ENCODE peak calls at places on chromosomes 12 and 14, in eight cellular contexts. One of them, this sample, is unnamed.
A peak's percentile ranks its signal among the peaks of the same experiment; 100 is the strongest.

GRCh38 chr12:24991209-24992049 is 42.5 kb upstream of the BCAT1 start:
- DNase-seq in neural progenitor cell: peak; percentile 62
- DNase-seq in astrocyte of the cerebellum: peak; percentile 33
- DNase-seq in esophagus squamous epithelium: no peak
- DNase-seq in transverse colon: no peak
- DNase-seq in endodermal cell: no peak
- DNase-seq in lower lobe of right lung: no peak
- DNase-seq in WERI-Rb-1: no peak
- DNase-seq in this sample: peak; percentile 49

GRCh38 chr12:112473056-112473455 is 54.3 kb downstream of the PTPN11 start:
- DNase-seq in WERI-Rb-1: no peak
- DNase-seq in esophagus squamous epithelium: no peak
- DNase-seq in transverse colon: no peak
- DNase-seq in endodermal cell: peak; percentile 61
- DNase-seq in astrocyte of the cerebellum: no peak
- DNase-seq in neural progenitor cell: peak; percentile 23
- DNase-seq in lower lobe of right lung: no peak
- DNase-seq in this sample: no peak

GRCh38 chr12:85874064-85874463 is at the start of gene NTS:
- DNase-seq in transverse colon: no peak
- DNase-seq in astrocyte of the cerebellum: no peak
- DNase-seq in endodermal cell: peak; percentile 78
- DNase-seq in WERI-Rb-1: no peak
- DNase-seq in esophagus squamous epithelium: no peak
- DNase-seq in lower lobe of right lung: no peak
- DNase-seq in neural progenitor cell: peak; percentile 42
- DNase-seq in this sample: no peak

GRCh38 chr12:118544569-118544968 is 168.2 kb downstream of the SUDS3 start:
- DNase-seq in esophagus squamous epithelium: no peak
- DNase-seq in transverse colon: no peak
- DNase-seq in astrocyte of the cerebellum: no peak
- DNase-seq in endodermal cell: no peak
- DNase-seq in neural progenitor cell: no peak
- DNase-seq in WERI-Rb-1: no peak
- DNase-seq in lower lobe of right lung: no peak
- DNase-seq in this sample: no peak

GRCh38 chr12:42180990-42181611 is 36.4 kb upstream of the GXYLT1 start:
- DNase-seq in transverse colon: no peak
- DNase-seq in astrocyte of the cerebellum: no peak
- DNase-seq in WERI-Rb-1: no peak
- DNase-seq in endodermal cell: no peak
- DNase-seq in esophagus squamous epithelium: no peak
- DNase-seq in neural progenitor cell: no peak
- DNase-seq in lower lobe of right lung: no peak
- DNase-seq in this sample: no peak

GRCh38 chr12:121453022-121453360 is 53.1 kb downstream of the RNF34 start:
- DNase-seq in lower lobe of right lung: no peak
- DNase-seq in astrocyte of the cerebellum: no peak
- DNase-seq in WERI-Rb-1: no peak
- DNase-seq in endodermal cell: no peak
- DNase-seq in neural progenitor cell: no peak
- DNase-seq in esophagus squamous epithelium: no peak
- DNase-seq in transverse colon: no peak
- DNase-seq in this sample: no peak

GRCh38 chr12:104182144-104182543 is 33.4 kb upstream of the TXNRD1 start:
- DNase-seq in lower lobe of right lung: no peak
- DNase-seq in transverse colon: peak; percentile 70
- DNase-seq in esophagus squamous epithelium: no peak
- DNase-seq in astrocyte of the cerebellum: peak; percentile 86
- DNase-seq in endodermal cell: peak; percentile 26
- DNase-seq in neural progenitor cell: no peak
- DNase-seq in WERI-Rb-1: no peak
- DNase-seq in this sample: no peak

GRCh38 chr14:68444449-68445168 is 348.3 kb downstream of the ZFP36L1 start:
- DNase-seq in transverse colon: no peak
- DNase-seq in esophagus squamous epithelium: no peak
- DNase-seq in WERI-Rb-1: no peak
- DNase-seq in endodermal cell: no peak
- DNase-seq in neural progenitor cell: no peak
- DNase-seq in astrocyte of the cerebellum: peak; percentile 81
- DNase-seq in lower lobe of right lung: no peak
- DNase-seq in this sample: no peak

GRCh38 chr12:53219116-53219955 is 12.3 kb upstream of the ITGB7 start:
- DNase-seq in astrocyte of the cerebellum: no peak
- DNase-seq in transverse colon: no peak
- DNase-seq in esophagus squamous epithelium: no peak
- DNase-seq in WERI-Rb-1: no peak
- DNase-seq in lower lobe of right lung: peak; percentile 60
- DNase-seq in endodermal cell: peak; percentile 66
- DNase-seq in neural progenitor cell: no peak
- DNase-seq in this sample: no peak

GRCh38 chr12:100382327-100382726 is 25.5 kb downstream of the SLC17A8 start:
- DNase-seq in endodermal cell: no peak
- DNase-seq in lower lobe of right lung: no peak
- DNase-seq in neural progenitor cell: no peak
- DNase-seq in transverse colon: no peak
- DNase-seq in astrocyte of the cerebellum: no peak
- DNase-seq in esophagus squamous epithelium: no peak
- DNase-seq in WERI-Rb-1: no peak
- DNase-seq in this sample: no peak

GRCh38 chr14:100849432-100849831 is 23.5 kb downstream of the MEG3 start:
- DNase-seq in esophagus squamous epithelium: no peak
- DNase-seq in lower lobe of right lung: no peak
- DNase-seq in WERI-Rb-1: no peak
- DNase-seq in neural progenitor cell: no peak
- DNase-seq in endodermal cell: no peak
- DNase-seq in astrocyte of the cerebellum: no peak
- DNase-seq in transverse colon: no peak
- DNase-seq in this sample: no peak
- H3K4me3 ChIP-seq in esophagus squamous epithelium: no peak overlapping the region
- H3K4me3 ChIP-seq in lower lobe of right lung: no peak overlapping the region
- H3K4me3 ChIP-seq in WERI-Rb-1: no peak overlapping the region
- H3K4me3 ChIP-seq in neural progenitor cell: no peak overlapping the region
- H3K4me3 ChIP-seq in endodermal cell: no peak overlapping the region
- H3K4me3 ChIP-seq in astrocyte of the cerebellum: no peak overlapping the region
- H3K4me3 ChIP-seq in transverse colon: no peak overlapping the region
- H3K4me3 ChIP-seq in this sample: no peak overlapping the region

DNA sequence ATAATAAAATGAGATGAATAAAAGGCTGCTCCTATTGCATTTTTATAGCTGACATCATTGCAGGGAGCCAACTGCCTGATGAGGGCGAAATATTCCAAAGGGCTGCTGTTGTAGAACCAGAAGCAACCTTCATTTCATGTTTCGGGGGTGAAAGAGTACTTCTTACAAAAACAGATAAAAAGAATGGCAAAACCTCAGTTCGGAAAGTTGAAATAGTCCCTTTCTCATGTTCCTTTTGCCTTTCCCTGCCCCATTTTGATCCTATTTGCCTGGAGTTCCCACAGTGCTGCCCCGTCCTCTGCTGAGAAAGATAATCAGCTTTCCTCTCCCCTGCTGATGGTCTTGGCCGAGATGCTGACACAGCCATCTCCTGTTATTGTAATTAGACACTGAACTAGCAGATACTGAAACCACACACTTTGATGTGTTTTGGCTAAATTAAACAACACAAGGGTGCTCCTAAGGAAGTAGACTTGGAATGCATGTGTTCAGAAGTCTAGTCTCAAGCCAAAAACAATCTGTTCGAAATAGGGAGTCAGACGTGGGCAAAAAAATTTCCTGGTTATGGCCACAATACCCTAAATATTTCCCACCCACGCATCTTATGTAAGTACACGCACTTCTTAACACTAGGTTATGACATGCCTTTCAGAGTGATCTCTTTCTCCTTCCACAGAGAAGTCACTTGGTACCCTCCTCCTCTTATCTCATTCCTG is 117.2 kb downstream of the PPM1H start:
- DNase-seq in endodermal cell: peak; percentile 75
- DNase-seq in lower lobe of right lung: no peak
- DNase-seq in transverse colon: no peak
- DNase-seq in neural progenitor cell: no peak
- DNase-seq in WERI-Rb-1: peak; percentile 52
- DNase-seq in esophagus squamous epithelium: no peak
- DNase-seq in astrocyte of the cerebellum: peak; percentile 88
- DNase-seq in this sample: peak; percentile 42
- H3K4me3 ChIP-seq in endodermal cell: peak overlapping the region; percentile 22
- H3K4me3 ChIP-seq in lower lobe of right lung: peak overlapping the region; percentile 16
- H3K4me3 ChIP-seq in transverse colon: no peak overlapping the region
- H3K4me3 ChIP-seq in neural progenitor cell: no peak overlapping the region
- H3K4me3 ChIP-seq in WERI-Rb-1: no peak overlapping the region
- H3K4me3 ChIP-seq in esophagus squamous epithelium: no peak overlapping the region
- H3K4me3 ChIP-seq in astrocyte of the cerebellum: peak overlapping the region; percentile 19
- H3K4me3 ChIP-seq in this sample: no peak overlapping the region

GRCh38 chr12:39294712-39295111 is 148.2 kb downstream of the KIF21A start:
- DNase-seq in transverse colon: no peak
- DNase-seq in esophagus squamous epithelium: no peak
- DNase-seq in lower lobe of right lung: no peak
- DNase-seq in astrocyte of the cerebellum: no peak
- DNase-seq in WERI-Rb-1: peak; percentile 44
- DNase-seq in endodermal cell: peak; percentile 54
- DNase-seq in neural progenitor cell: no peak
- DNase-seq in this sample: no peak
- H3K4me3 ChIP-seq in transverse colon: no peak overlapping the region
- H3K4me3 ChIP-seq in esophagus squamous epithelium: no peak overlapping the region
- H3K4me3 ChIP-seq in lower lobe of right lung: no peak overlapping the region
- H3K4me3 ChIP-seq in astrocyte of the cerebellum: no peak overlapping the region
- H3K4me3 ChIP-seq in WERI-Rb-1: no peak overlapping the region
- H3K4me3 ChIP-seq in endodermal cell: no peak overlapping the region
- H3K4me3 ChIP-seq in neural progenitor cell: no peak overlapping the region
- H3K4me3 ChIP-seq in this sample: no peak overlapping the region

GRCh38 chr12:27965966-27966365 is 6.6 kb downstream of the PTHLH start:
- DNase-seq in endodermal cell: no peak
- DNase-seq in astrocyte of the cerebellum: no peak
- DNase-seq in transverse colon: no peak
- DNase-seq in WERI-Rb-1: no peak
- DNase-seq in neural progenitor cell: no peak
- DNase-seq in lower lobe of right lung: no peak
- DNase-seq in esophagus squamous epithelium: no peak
- DNase-seq in this sample: no peak
- H3K4me3 ChIP-seq in endodermal cell: no peak overlapping the region
- H3K4me3 ChIP-seq in astrocyte of the cerebellum: no peak overlapping the region
- H3K4me3 ChIP-seq in transverse colon: no peak overlapping the region
- H3K4me3 ChIP-seq in WERI-Rb-1: no peak overlapping the region
- H3K4me3 ChIP-seq in neural progenitor cell: no peak overlapping the region
- H3K4me3 ChIP-seq in lower lobe of right lung: no peak overlapping the region
- H3K4me3 ChIP-seq in esophagus squamous epithelium: no peak overlapping the region
- H3K4me3 ChIP-seq in this sample: no peak overlapping the region

GRCh38 chr12:14390449-14390848 is 25.0 kb downstream of the ATF7IP start:
- DNase-seq in esophagus squamous epithelium: no peak
- DNase-seq in lower lobe of right lung: no peak
- DNase-seq in endodermal cell: no peak
- DNase-seq in astrocyte of the cerebellum: no peak
- DNase-seq in neural progenitor cell: no peak
- DNase-seq in WERI-Rb-1: no peak
- DNase-seq in transverse colon: no peak
- DNase-seq in this sample: no peak
- H3K4me3 ChIP-seq in esophagus squamous epithelium: no peak overlapping the region
- H3K4me3 ChIP-seq in lower lobe of right lung: no peak overlapping the region
- H3K4me3 ChIP-seq in endodermal cell: no peak overlapping the region
- H3K4me3 ChIP-seq in astrocyte of the cerebellum: no peak overlapping the region
- H3K4me3 ChIP-seq in neural progenitor cell: no peak overlapping the region
- H3K4me3 ChIP-seq in WERI-Rb-1: no peak overlapping the region
- H3K4me3 ChIP-seq in transverse colon: no peak overlapping the region
- H3K4me3 ChIP-seq in this sample: no peak overlapping the region

DNA sequence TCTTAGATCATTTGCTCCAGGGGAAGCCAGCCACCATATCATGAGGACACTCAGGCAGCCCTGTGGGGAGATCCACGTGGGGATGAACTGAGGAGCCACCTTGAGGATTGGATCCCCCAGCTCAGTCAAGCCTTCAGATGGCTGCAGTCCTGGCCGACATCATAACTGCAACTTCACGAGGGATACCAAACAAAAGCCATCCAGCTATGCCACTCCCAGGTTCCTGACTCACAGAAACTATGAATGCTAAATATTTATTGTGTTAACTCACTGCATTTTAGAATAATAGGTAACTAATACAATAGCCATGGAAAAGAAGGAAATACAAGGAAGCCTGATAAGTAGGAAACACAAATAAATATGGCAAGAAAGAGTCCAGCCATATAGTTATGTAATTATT is 42.1 kb upstream of the FAM222A start:
- DNase-seq in transverse colon: no peak
- DNase-seq in lower lobe of right lung: no peak
- DNase-seq in astrocyte of the cerebellum: no peak
- DNase-seq in WERI-Rb-1: no peak
- DNase-seq in neural progenitor cell: no peak
- DNase-seq in esophagus squamous epithelium: no peak
- DNase-seq in endodermal cell: no peak
- DNase-seq in this sample: no peak
- H3K4me3 ChIP-seq in transverse colon: no peak overlapping the region
- H3K4me3 ChIP-seq in lower lobe of right lung: no peak overlapping the region
- H3K4me3 ChIP-seq in astrocyte of the cerebellum: no peak overlapping the region
- H3K4me3 ChIP-seq in WERI-Rb-1: no peak overlapping the region
- H3K4me3 ChIP-seq in neural progenitor cell: no peak overlapping the region
- H3K4me3 ChIP-seq in esophagus squamous epithelium: no peak overlapping the region
- H3K4me3 ChIP-seq in endodermal cell: no peak overlapping the region
- H3K4me3 ChIP-seq in this sample: no peak overlapping the region

GRCh38 chr14:23217621-23218020 is 20.1 kb upstream of the RNF212B start:
- DNase-seq in WERI-Rb-1: no peak
- DNase-seq in esophagus squamous epithelium: no peak
- DNase-seq in transverse colon: no peak
- DNase-seq in lower lobe of right lung: no peak
- DNase-seq in endodermal cell: no peak
- DNase-seq in astrocyte of the cerebellum: no peak
- DNase-seq in neural progenitor cell: no peak
- DNase-seq in this sample: no peak
- H3K4me3 ChIP-seq in WERI-Rb-1: no peak overlapping the region
- H3K4me3 ChIP-seq in esophagus squamous epithelium: no peak overlapping the region
- H3K4me3 ChIP-seq in transverse colon: no peak overlapping the region
- H3K4me3 ChIP-seq in lower lobe of right lung: no peak overlapping the region
- H3K4me3 ChIP-seq in endodermal cell: no peak overlapping the region
- H3K4me3 ChIP-seq in astrocyte of the cerebellum: no peak overlapping the region
- H3K4me3 ChIP-seq in neural progenitor cell: no peak overlapping the region
- H3K4me3 ChIP-seq in this sample: no peak overlapping the region

DNA sequence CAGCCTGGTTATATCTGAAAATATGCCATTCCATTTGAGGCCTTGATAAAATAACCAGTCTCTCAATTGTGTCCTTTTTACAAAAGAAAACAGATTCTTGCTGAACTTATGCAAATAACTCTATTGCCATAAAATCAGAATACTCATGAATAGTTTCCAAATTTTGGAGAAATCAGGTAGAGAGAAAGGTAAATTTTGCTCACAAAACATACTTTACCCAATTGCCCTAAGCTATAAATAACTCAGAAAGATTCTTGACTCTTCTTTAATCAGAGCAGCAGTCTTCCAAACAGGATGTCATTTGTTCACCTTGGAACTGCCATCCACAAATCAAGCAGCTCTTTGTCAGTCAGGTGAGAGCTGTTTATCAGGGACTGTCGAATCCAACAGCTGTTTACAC is 12.6 kb downstream of the ZNF26 start:
- DNase-seq in neural progenitor cell: no peak
- DNase-seq in endodermal cell: no peak
- DNase-seq in transverse colon: no peak
- DNase-seq in lower lobe of right lung: no peak
- DNase-seq in WERI-Rb-1: no peak
- DNase-seq in astrocyte of the cerebellum: no peak
- DNase-seq in esophagus squamous epithelium: no peak
- DNase-seq in this sample: no peak
- H3K4me3 ChIP-seq in neural progenitor cell: no peak overlapping the region
- H3K4me3 ChIP-seq in endodermal cell: peak overlapping the region; percentile 40
- H3K4me3 ChIP-seq in transverse colon: no peak overlapping the region
- H3K4me3 ChIP-seq in lower lobe of right lung: no peak overlapping the region
- H3K4me3 ChIP-seq in WERI-Rb-1: no peak overlapping the region
- H3K4me3 ChIP-seq in astrocyte of the cerebellum: no peak overlapping the region
- H3K4me3 ChIP-seq in esophagus squamous epithelium: no peak overlapping the region
- H3K4me3 ChIP-seq in this sample: no peak overlapping the region